ENCODE peak calls at places on chromosomes 4 and X, in six cellular contexts. P is fibroblast of mammary gland; C is HCEC 1CT; G is AG10803; V is T-helper 2 cell; X is activated CD4-positive, alpha-beta T cell treated with anti-CD3 and anti-CD28 coated beads, Interleukin-2, amount 10 ng/mL, durations not matched to agents 7 days and 5 days. J is an unnamed sample.

GRCh38 chr4:139685180-139685579 is 19.6 kb downstream of the MGST2 start:
- DNase-seq in V (no peak), P (no peak), X (no peak), G (no peak), C (no peak), J (no peak)

GRCh38 chrX:3326721-3327120 is 19.7 kb downstream of the MXRA5 start:
- DNase-seq in G (peak), V (no peak), X (no peak), P (peak), C (no peak), J (no peak)

GRCh38 chr4:95732061-95732460 is 107.8 kb upstream of the PDHA2 start:
- DNase-seq in G (no peak), C (no peak), V (no peak), P (peak), X (no peak), J (peak)

GRCh38 chrX:78456909-78457308 is 129.5 kb upstream of the CYSLTR1 start:
- DNase-seq in X (no peak), C (no peak), P (no peak), G (no peak), V (no peak), J (no peak)

GRCh38 chrX:2324116-2324515 is 176.7 kb downstream of the DHRSX start:
- DNase-seq in C (no peak), P (no peak), X (no peak), V (no peak), G (no peak), J (no peak)

GRCh38 chr4:73817341-73817740 is 19.1 kb upstream of the CXCL6 start:
- DNase-seq in V (no peak), C (no peak), P (no peak), G (no peak), X (no peak), J (no peak)

GRCh38 chrX:147803948-147804347 is 107.8 kb upstream of the FMR1 start:
- DNase-seq in G (peak), C (no peak), P (peak), V (no peak), X (peak), J (peak)

GRCh38 chrX:53211391-53211978 is 13.5 kb downstream of the KDM5C start:
- DNase-seq in C (no peak), V (no peak), X (no peak), G (no peak), P (peak), J (peak)

GRCh38 chrX:78321809-78322208 is 5.6 kb downstream of the CYSLTR1 start:
- DNase-seq in V (no peak), P (no peak), C (no peak), X (peak), G (no peak), J (no peak)

GRCh38 chr4:74446193-74446868 is 1.4 kb downstream of the AREG start:
- DNase-seq in P (no peak), X (no peak), C (no peak), V (no peak), G (no peak), J (no peak)

GRCh38 chr4:123421227-123421941 is 24.8 kb downstream of the SPRY1 start:
- DNase-seq in P (no peak), G (no peak), V (no peak), X (no peak), C (peak), J (no peak)

GRCh38 chr4:174764105-174764729 is 64.8 kb downstream of the GLRA3 start:
- DNase-seq in V (no peak), X (no peak), P (peak), C (peak), G (peak), J (peak)

GRCh38 chrX:30296408-30297254 is 12.6 kb downstream of the NR0B1 start:
- DNase-seq in V (no peak), P (no peak), C (no peak), G (no peak), X (no peak), J (no peak)

GRCh38 chr4:25919676-25920075 is 5.7 kb downstream of the SMIM20 start:
- DNase-seq in P (no peak), V (no peak), G (no peak), C (no peak), X (no peak), J (no peak)

GRCh38 chr4:72525938-72526337 is 43.1 kb downstream of the ADAMTS3 start:
- DNase-seq in V (no peak), X (no peak), G (peak), C (no peak), P (peak), J (no peak)

GRCh38 chrX:53257166-53257565 is 24.2 kb downstream of the IQSEC2 start:
- DNase-seq in X (no peak), C (no peak), P (no peak), G (no peak), V (no peak), J (no peak)

GRCh38 chrX:38694394-38694793 is 106.9 kb upstream of the MID1IP1 start:
- DNase-seq in X (no peak), C (peak), V (no peak), P (peak), G (no peak), J (no peak)

GRCh38 chr4:128384091-128384520 is 96.5 kb upstream of the PGRMC2 start:
- DNase-seq in C (peak), X (no peak), P (no peak), V (no peak), G (peak), J (no peak)

GRCh38 chr4:83221897-83222441 is 62.6 kb downstream of the COQ2 start:
- DNase-seq in G (no peak), P (no peak), C (no peak), X (no peak), V (no peak), J (no peak)

GRCh38 chr4:108049406-108049805 is 59.7 kb downstream of the HADH start:
- DNase-seq in G (no peak), V (no peak), P (no peak), C (no peak), X (peak), J (no peak)

GRCh38 chr4:108443585-108443984 is 176.8 kb upstream of the RPL34 start:
- DNase-seq in P (no peak), X (no peak), V (no peak), G (no peak), C (no peak), J (no peak)

GRCh38 chrX:44400588-44400987 is 57.1 kb upstream of the EFHC2 start:
- DNase-seq in P (peak), X (no peak), C (peak), G (peak), V (no peak), J (peak)

J was measured in RKO.